ENCODE peak calls at places on chromosomes 6 and 20, in four cellular contexts. One of them, this sample, is unnamed.

GRCh38 chr6:83459663-83460062 is 28.8 kb upstream of the ME1 start:
- DNase-seq in adrenal gland: no peak
- DNase-seq in aorta: no peak
- DNase-seq in hepatocyte: no peak
- DNase-seq in this sample: no peak

GRCh38 chr20:24672886-24673677 is 203.7 kb downstream of the SYNDIG1 start:
- DNase-seq in adrenal gland: no peak
- DNase-seq in aorta: no peak
- DNase-seq in hepatocyte: no peak
- DNase-seq in this sample: peak; percentile 96

GRCh38 chr6:74415056-74415455 is 719.1 kb downstream of the CD109 start:
- DNase-seq in adrenal gland: no peak
- DNase-seq in aorta: no peak
- DNase-seq in hepatocyte: no peak
- DNase-seq in this sample: no peak

GRCh38 chr6:106527979-106528378 is 101.3 kb downstream of the RTN4IP1 start:
- DNase-seq in adrenal gland: no peak
- DNase-seq in aorta: no peak
- DNase-seq in hepatocyte: no peak
- DNase-seq in this sample: peak; percentile 87

GRCh38 chr6:23754197-23754596 is 371.8 kb upstream of the NRSN1 start:
- DNase-seq in adrenal gland: no peak
- DNase-seq in aorta: no peak
- DNase-seq in hepatocyte: no peak
- DNase-seq in this sample: no peak

GRCh38 chr6:106927531-106928398 is 46.8 kb downstream of the CD24 start:
- DNase-seq in adrenal gland: peak; percentile 16
- DNase-seq in aorta: no peak
- DNase-seq in hepatocyte: peak; percentile 79
- DNase-seq in this sample: peak; percentile 91

GRCh38 chr20:50996901-50997830 is 25.7 kb downstream of the KCNG1 start:
- DNase-seq in adrenal gland: no peak
- DNase-seq in aorta: no peak
- DNase-seq in hepatocyte: no peak
- DNase-seq in this sample: no peak

GRCh38 chr6:72624557-72625160 is 2.8 kb downstream of the KCNQ5 start:
- DNase-seq in adrenal gland: no peak
- DNase-seq in aorta: no peak
- DNase-seq in hepatocyte: peak; percentile 9
- DNase-seq in this sample: peak; percentile 44

GRCh38 chr6:53189554-53189953 is 40.9 kb upstream of the GCM1 start:
- DNase-seq in adrenal gland: no peak
- DNase-seq in aorta: no peak
- DNase-seq in hepatocyte: no peak
- DNase-seq in this sample: no peak

GRCh38 chr6:17584241-17584803 is 15.8 kb upstream of the FAM8A1 start:
- DNase-seq in adrenal gland: peak; percentile 44
- DNase-seq in aorta: no peak
- DNase-seq in hepatocyte: peak; percentile 79
- DNase-seq in this sample: peak; percentile 87

GRCh38 chr6:16470502-16471221 is 232.3 kb downstream of the GMPR start:
- DNase-seq in adrenal gland: no peak
- DNase-seq in aorta: no peak
- DNase-seq in hepatocyte: no peak
- DNase-seq in this sample: no peak

GRCh38 chr20:7989379-7989778 is 30.2 kb downstream of the TMX4 start:
- DNase-seq in adrenal gland: no peak
- DNase-seq in aorta: no peak
- DNase-seq in hepatocyte: no peak
- DNase-seq in this sample: peak; percentile 11

GRCh38 chr6:41755895-41756294 is 8.7 kb upstream of the PGC start:
- DNase-seq in adrenal gland: no peak
- DNase-seq in aorta: peak; percentile 2
- DNase-seq in hepatocyte: no peak
- DNase-seq in this sample: no peak

GRCh38 chr20:64052326-64052722 is 2.9 kb upstream of the SOX18 start:
- DNase-seq in adrenal gland: no peak
- DNase-seq in aorta: no peak
- DNase-seq in hepatocyte: no peak
- DNase-seq in this sample: no peak
- H3K4me1 ChIP-seq in adrenal gland: no peaks in the 10 kb centered on the region
- H3K4me1 ChIP-seq in aorta: no peaks in the 10 kb centered on the region
- H3K4me1 ChIP-seq in hepatocyte: peaks cover 27% of the 10 kb centered on the region
- H3K4me1 ChIP-seq in this sample: peaks cover 5% of the 10 kb centered on the region

GRCh38 chr6:165806126-165806810 is 143.2 kb upstream of the PDE10A start:
- DNase-seq in adrenal gland: no peak
- DNase-seq in aorta: no peak
- DNase-seq in hepatocyte: no peak
- DNase-seq in this sample: no peak

GRCh38 chr6:165807249-165807951 is 144.4 kb upstream of the PDE10A start:
- DNase-seq in adrenal gland: no peak
- DNase-seq in aorta: no peak
- DNase-seq in hepatocyte: no peak
- DNase-seq in this sample: no peak

GRCh38 chr6:165805067-165805525 is 142.1 kb upstream of the PDE10A start:
- DNase-seq in adrenal gland: no peak
- DNase-seq in aorta: no peak
- DNase-seq in hepatocyte: no peak
- DNase-seq in this sample: no peak

GRCh38 chr6:165805604-165806003 is 142.6 kb upstream of the PDE10A start:
- DNase-seq in adrenal gland: no peak
- DNase-seq in aorta: no peak
- DNase-seq in hepatocyte: no peak
- DNase-seq in this sample: no peak

GRCh38 chr6:165804331-165805066 is 141.5 kb upstream of the PDE10A start:
- DNase-seq in adrenal gland: no peak
- DNase-seq in aorta: no peak
- DNase-seq in hepatocyte: no peak
- DNase-seq in this sample: peak; percentile 17
- H3K4me3 ChIP-seq in adrenal gland: no peak overlapping the region
- H3K4me3 ChIP-seq in aorta: peak overlapping the region; percentile 43
- H3K4me3 ChIP-seq in hepatocyte: no peak overlapping the region
- H3K4me3 ChIP-seq in this sample: peak overlapping the region; percentile 29

DNA sequence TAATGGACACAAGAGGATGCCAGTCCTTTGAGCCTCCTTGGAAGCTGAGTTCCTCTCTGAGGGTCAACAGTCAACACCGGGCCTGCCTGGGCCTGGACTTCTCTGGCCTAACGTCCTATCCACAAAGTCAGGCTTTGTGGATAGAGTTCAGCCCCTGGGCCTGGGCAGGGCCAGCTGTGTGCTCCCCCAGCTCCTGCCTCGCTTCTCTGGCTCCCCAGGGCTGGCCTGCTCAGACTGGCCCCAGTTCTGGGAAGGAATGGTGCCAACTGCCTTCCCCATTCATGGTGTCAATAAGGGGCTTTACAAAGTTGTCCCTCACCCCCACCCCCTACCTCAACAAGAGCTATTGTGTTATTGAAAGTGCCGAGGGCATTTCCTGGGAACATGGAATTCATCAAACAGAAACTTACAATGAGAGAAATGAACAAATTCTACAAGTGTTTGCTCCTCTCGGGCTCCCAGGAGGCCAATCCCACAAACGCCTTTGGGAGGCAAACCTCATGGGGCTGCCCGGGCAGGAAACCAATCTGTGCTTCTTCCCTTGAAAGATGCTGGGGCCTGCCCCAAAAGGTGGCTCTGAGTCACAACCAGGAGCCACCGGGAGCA is 26.5 kb upstream of the PPP1R14C start:
- DNase-seq in adrenal gland: no peak
- DNase-seq in aorta: no peak
- DNase-seq in hepatocyte: no peak
- DNase-seq in this sample: no peak
- H3K4me1 ChIP-seq in adrenal gland: no peaks in the 10 kb centered on the region
- H3K4me1 ChIP-seq in aorta: no peaks in the 10 kb centered on the region
- H3K4me1 ChIP-seq in hepatocyte: peaks cover 4% of the 10 kb centered on the region
- H3K4me1 ChIP-seq in this sample: peaks cover 10% of the 10 kb centered on the region

DNA sequence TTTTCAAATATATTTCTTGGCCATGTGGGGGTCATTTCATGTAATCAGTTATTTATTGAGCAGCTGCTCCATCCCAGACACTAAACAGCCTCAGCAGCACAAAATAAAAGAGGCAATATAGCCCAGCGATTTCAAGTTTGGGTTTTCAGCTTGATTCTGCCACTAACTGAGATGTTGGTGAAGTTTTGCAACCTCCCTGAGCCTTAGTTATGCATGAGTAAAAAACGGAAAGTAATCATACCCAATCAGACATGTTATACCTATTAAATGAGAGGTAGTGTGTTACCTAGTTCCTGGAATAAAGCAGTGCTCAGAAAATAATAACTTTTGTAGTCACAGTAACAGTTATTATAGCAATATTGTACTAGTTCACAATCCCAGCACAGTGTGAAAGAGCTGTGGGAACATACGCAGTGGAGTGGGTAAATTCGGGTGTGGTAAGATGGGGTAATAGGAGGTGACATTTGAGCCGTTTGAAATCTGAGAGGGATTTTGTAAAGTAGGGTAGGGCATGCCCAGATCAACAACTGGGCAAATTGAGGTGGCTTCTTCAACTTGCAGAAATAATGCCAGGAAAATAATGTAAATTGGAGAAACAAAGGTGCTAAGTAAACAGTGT is 1.5 kb downstream of the SLC9A8 start:
- DNase-seq in adrenal gland: no peak
- DNase-seq in aorta: no peak
- DNase-seq in hepatocyte: no peak
- DNase-seq in this sample: no peak
- H3K4me3 ChIP-seq in adrenal gland: no peak overlapping the region
- H3K4me3 ChIP-seq in aorta: no peak overlapping the region
- H3K4me3 ChIP-seq in hepatocyte: no peak overlapping the region
- H3K4me3 ChIP-seq in this sample: no peak overlapping the region